ENCODE peak calls at places on chromosomes 7 and 10, in seven cellular contexts. W is mesothelial cell of epicardium, E is transverse colon, B is A549, G is ascending aorta, I is fibroblast of pulmonary artery, A is epithelial cell of esophagus. K is an unnamed sample.

GRCh38 chr7:69598487-69599148 is 343 bp downstream of the AUTS2 start:
- DNase-seq in E (no peak), I (no peak), W (peak), A (peak), G (peak), B (no peak), K (peak)

GRCh38 chr10:43317422-43317821 is 50.6 kb upstream of the RASGEF1A start:
- DNase-seq in I (no peak), B (no peak), G (no peak), A (no peak), W (no peak), E (no peak), K (no peak)

GRCh38 chr7:144452064-144452463 is 48.6 kb upstream of the NOBOX start:
- DNase-seq in B (no peak), I (no peak), A (peak), G (no peak), E (no peak), W (no peak), K (no peak)

GRCh38 chr7:104628017-104628416 is 299.6 kb downstream of the LHFPL3 start:
- DNase-seq in W (no peak), A (no peak), B (no peak), I (no peak), E (no peak), G (no peak), K (no peak)

GRCh38 chr10:79054203-79055099 is 14.3 kb upstream of the ZMIZ1 start:
- DNase-seq in A (no peak), I (no peak), G (peak), W (no peak), B (no peak), E (peak), K (no peak)

GRCh38 chr7:89826574-89826973 is 327.7 kb upstream of the STEAP1 start:
- DNase-seq in I (no peak), G (no peak), E (no peak), W (no peak), A (no peak), B (no peak), K (no peak)

GRCh38 chr10:46550076-46550790 is 6.2 kb downstream of the GPRIN2 start:
- DNase-seq in W (peak), A (no peak), G (peak), I (no peak), E (peak), B (no peak), K (no peak)

GRCh38 chr10:32139223-32140073 is 83.2 kb upstream of the KIF5B start:
- DNase-seq in G (peak), E (peak), B (peak), W (no peak), I (peak), A (peak), K (peak)

GRCh38 chr7:42164946-42165345 is 72.1 kb downstream of the GLI3 start:
- DNase-seq in G (no peak), A (no peak), W (no peak), I (no peak), B (no peak), E (no peak), K (no peak)

GRCh38 chr7:91291902-91292301 is 27.7 kb downstream of the FZD1 start:
- DNase-seq in I (no peak), W (no peak), G (no peak), E (no peak), B (no peak), A (peak), K (no peak)
- TF ChIP-seq CTCF in I (no peak), W (no peak), G (no peak), E (no peak), B (no peak), A (peak), K (no peak)

GRCh38 chr10:125162181-125162906 is 2.0 kb upstream of the CTBP2 start:
- DNase-seq in E (no peak), W (peak), B (no peak), G (peak), A (no peak), I (no peak), K (no peak)

GRCh38 chr10:125159486-125159931 is 854 bp downstream of the CTBP2 start:
- DNase-seq in B (no peak), A (no peak), W (peak), E (no peak), G (peak), I (no peak), K (no peak)

GRCh38 chr10:125159932-125160855 is at the start of gene CTBP2:
- DNase-seq in W (peak), A (no peak), G (no peak), I (peak), E (peak), B (peak), K (peak)

GRCh38 chr10:125161570-125162139 is 1.3 kb upstream of the CTBP2 start:
- DNase-seq in E (no peak), A (peak), B (no peak), I (no peak), G (no peak), W (peak), K (peak)

DNA sequence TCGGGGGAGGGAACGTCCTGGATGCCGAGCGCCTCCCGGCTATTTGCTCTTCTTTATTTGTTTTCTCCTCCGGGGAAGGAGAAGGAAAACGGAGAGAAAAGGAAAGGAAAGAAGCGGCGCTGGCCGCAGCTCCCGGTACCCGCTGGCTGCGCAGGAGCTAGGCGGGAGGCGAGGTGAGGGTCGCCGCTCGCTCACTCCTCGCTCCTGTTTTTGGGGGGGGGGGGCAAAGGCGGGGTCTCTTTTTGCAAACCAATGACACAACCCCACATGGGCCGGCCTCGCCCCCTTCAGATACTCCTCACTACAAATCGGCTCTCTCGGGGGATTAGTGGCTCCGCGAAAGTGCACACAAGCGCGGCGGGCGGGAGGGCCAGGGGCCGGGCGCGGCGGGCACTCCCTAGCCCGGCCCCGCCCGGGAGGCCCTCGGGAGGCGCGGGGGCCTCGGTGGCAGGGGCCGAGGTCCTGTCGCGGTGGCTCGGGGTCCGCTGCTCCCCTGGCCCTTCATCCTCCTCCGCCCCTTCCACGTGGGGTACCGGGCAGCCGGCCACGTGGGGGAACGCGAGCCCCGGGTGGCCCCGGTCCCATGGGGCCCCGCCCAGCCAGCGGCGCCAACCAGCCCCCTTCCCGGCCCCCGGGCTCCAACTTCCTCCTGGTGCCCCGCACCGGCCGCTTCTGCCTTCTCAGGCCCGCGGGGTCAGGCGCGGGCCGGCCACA is 650 bp upstream of the CTBP2 start:
- DNase-seq in B (peak), E (peak), W (peak), A (peak), I (peak), G (peak), K (peak)
- TF ChIP-seq CTCF in B (no peak), E (no peak), W (peak), A (no peak), I (no peak), G (no peak), K (no peak)

GRCh38 chr10:51772387-51772786 is 73.0 kb upstream of the CSTF2T start:
- DNase-seq in I (no peak), G (no peak), W (no peak), E (no peak), B (no peak), A (no peak), K (no peak)
- TF ChIP-seq CTCF in I (no peak), G (no peak), W (peak), E (no peak), B (no peak), A (no peak), K (no peak)

DNA sequence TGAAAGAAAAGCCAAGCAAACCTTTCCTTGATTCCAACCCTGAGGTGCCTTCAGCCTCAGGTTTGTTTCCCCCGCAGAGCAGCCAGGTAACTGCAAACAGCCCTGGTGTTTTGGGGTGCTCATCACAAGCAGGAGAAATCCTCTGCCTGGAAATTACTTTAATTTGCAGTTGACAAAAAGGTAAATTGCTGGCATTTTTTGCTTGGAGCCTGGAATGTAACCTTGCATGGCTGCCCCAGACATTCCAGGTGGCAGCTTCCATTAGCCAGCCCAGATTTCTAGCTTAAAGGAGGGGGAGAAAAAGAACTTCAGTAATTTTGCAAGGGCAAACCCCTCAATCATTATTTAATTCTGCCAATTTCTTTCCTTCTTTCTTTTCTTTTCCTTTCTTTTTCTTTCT is 194.4 kb downstream of the MYOF start:
- DNase-seq in W (no peak), I (no peak), A (no peak), B (no peak), G (no peak), E (no peak), K (no peak)
- TF ChIP-seq CTCF in W (no peak), I (no peak), A (no peak), B (no peak), G (no peak), E (no peak), K (no peak)

GRCh38 chr10:35613597-35614226 is 8.6 kb downstream of the GJD4 start:
- DNase-seq in G (no peak), I (peak), A (peak), W (no peak), B (peak), E (no peak), K (peak)
- TF ChIP-seq CTCF in G (no peak), I (peak), A (peak), W (no peak), B (peak), E (no peak), K (peak)

DNA sequence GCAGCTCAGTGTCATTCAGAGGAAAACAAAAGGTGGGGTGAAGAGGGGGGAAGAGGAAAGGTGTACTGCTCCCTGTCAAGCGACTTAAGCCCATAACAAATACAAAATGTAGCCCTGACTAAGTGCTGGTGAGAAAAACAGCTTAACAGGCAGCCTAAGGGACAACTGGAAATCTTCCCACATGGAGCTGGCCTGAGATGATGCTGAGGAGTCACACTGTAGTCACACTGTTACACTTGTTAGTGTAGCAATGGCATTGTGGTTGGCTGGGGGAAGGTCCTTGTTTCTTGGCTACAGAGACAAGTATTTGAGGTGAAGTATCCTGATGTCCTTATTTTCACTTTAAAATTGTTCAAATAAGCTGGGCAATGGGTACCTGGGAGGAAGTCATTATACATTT is 135.4 kb downstream of the USP6NL start:
- DNase-seq in B (no peak), A (peak), I (no peak), E (no peak), W (no peak), G (no peak), K (no peak)
- TF ChIP-seq CTCF in B (no peak), A (no peak), I (no peak), E (no peak), W (no peak), G (no peak), K (no peak)

DNA sequence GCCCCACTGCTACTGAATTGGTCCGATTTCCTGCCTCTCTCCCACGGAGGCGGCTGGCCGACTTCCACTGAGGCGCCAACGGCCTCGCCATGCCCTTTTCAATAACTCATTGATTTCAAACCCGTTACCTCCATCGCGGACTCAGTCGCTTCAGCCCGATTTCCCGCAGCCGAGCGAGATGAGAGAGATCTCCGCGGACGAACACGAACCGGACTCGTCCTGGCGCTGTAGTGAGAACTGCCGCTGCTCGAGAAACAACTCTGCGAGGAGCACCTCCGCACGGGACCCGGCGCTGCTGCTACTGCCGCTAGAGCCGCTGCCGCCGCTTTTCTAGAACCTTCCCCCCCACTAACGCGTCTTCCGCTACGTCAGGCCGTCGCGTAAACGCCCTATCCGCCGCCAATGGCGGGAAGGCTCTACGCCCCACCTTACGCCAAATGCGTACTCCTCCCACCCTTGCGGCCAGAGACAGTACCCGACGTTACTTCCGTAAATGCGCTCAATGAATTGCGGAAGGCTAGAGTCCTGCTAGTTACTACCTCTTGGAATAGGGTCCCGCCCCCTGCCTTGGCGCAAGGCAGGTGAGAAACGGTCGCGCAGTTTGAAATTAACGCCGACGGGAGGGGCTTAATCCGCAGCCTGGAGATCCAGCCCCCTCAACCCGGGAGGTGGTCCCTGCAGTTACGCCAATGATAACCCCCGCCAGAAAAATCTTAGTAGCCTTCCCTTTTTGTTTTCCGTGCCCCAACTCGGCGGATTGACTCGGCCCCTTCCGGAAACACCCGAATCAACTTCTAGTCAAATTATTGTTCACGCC is at the start of gene HNRNPA2B1:
- DNase-seq in E (peak), A (peak), W (peak), G (peak), I (peak), B (peak), K (peak)
- TF ChIP-seq CTCF in E (peak), A (no peak), W (no peak), G (no peak), I (no peak), B (no peak), K (no peak)

GRCh38 chr7:3399858-3400257 is 98.8 kb downstream of the SDK1 start:
- DNase-seq in W (no peak), G (no peak), B (peak), A (peak), E (no peak), I (peak), K (no peak)
- TF ChIP-seq CTCF in W (no peak), G (no peak), B (peak), A (peak), E (no peak), I (peak), K (peak)

GRCh38 chr10:72330059-72330426 is 24.7 kb downstream of the DNAJB12 start:
- DNase-seq in E (no peak), B (no peak), I (no peak), W (no peak), G (no peak), A (no peak), K (no peak)

GRCh38 chr10:72329290-72330058 is 25.2 kb downstream of the DNAJB12 start:
- DNase-seq in G (no peak), B (no peak), W (no peak), I (no peak), A (no peak), E (no peak), K (no peak)

GRCh38 chr10:72333111-72334012 is 21.4 kb downstream of the DNAJB12 start:
- DNase-seq in E (no peak), B (no peak), W (no peak), G (no peak), A (no peak), I (no peak), K (no peak)

GRCh38 chr10:72332423-72333110 is 22.2 kb downstream of the DNAJB12 start:
- DNase-seq in B (no peak), G (no peak), I (no peak), W (no peak), A (no peak), E (no peak), K (no peak)

GRCh38 chr10:72331575-72332422 is 22.9 kb downstream of the DNAJB12 start:
- DNase-seq in B (peak), A (peak), G (peak), I (peak), W (peak), E (peak), K (peak)
- TF ChIP-seq CTCF in B (no peak), A (peak), G (peak), I (no peak), W (peak), E (peak), K (peak)

K was measured in astrocyte of the spinal cord.